ENCODE peak calls at places on chromosome 12, in four cellular contexts. A is NCI-H345; D is GM04504; M is CD8-positive, alpha-beta T cell. V is an unnamed sample.

GRCh38 chr12:82507656-82508055 is 149.3 kb downstream of the METTL25 start:
- DNase-seq in A (no peak), D (no peak), M (no peak), V (no peak)

GRCh38 chr12:50107416-50108268 is 3.8 kb downstream of the GPD1 start:
- DNase-seq in A (no peak), D (no peak), M (no peak), V (no peak)

GRCh38 chr12:95805864-95806669 is 15.5 kb upstream of the NTN4 start:
- DNase-seq in A (no peak), D (peak), M (no peak), V (no peak)

GRCh38 chr12:24252580-24252979 is 303.1 kb upstream of the SOX5 start:
- DNase-seq in A (no peak), D (no peak), M (no peak), V (no peak)

GRCh38 chr12:105156260-105156659 is 48.7 kb downstream of the WASHC4 start:
- DNase-seq in A (no peak), D (no peak), M (no peak), V (no peak)

GRCh38 chr12:3670083-3670620 is 82.8 kb downstream of the CRACR2A start:
- DNase-seq in A (no peak), D (no peak), M (no peak), V (no peak)

GRCh38 chr12:93746572-93747168 is 69.5 kb downstream of the CRADD start:
- DNase-seq in A (no peak), D (no peak), M (no peak), V (no peak)

GRCh38 chr12:124676725-124677462 is 109.5 kb upstream of the NCOR2 start:
- DNase-seq in A (no peak), D (no peak), M (no peak), V (no peak)

GRCh38 chr12:107732365-107732764 is 28.6 kb downstream of the PRDM4 start:
- DNase-seq in A (no peak), D (no peak), M (no peak), V (no peak)

GRCh38 chr12:50120521-50120920 is 8.5 kb downstream of the COX14 start:
- DNase-seq in A (no peak), D (no peak), M (no peak), V (no peak)

GRCh38 chr12:43766291-43766690 is 7.5 kb downstream of the IRAK4 start:
- DNase-seq in A (no peak), D (no peak), M (no peak), V (no peak)

GRCh38 chr12:52612431-52613290 is 5.7 kb downstream of the KRT73 start:
- DNase-seq in A (no peak), D (no peak), M (no peak), V (no peak)

GRCh38 chr12:11576104-11576503 is 73.4 kb upstream of the ETV6 start:
- DNase-seq in A (no peak), D (no peak), M (no peak), V (peak)

GRCh38 chr12:115000038-115000437 is 316.1 kb upstream of the TBX3 start:
- DNase-seq in A (no peak), D (no peak), M (no peak), V (no peak)

GRCh38 chr12:45388545-45388944 is 172.7 kb downstream of the ANO6 start:
- DNase-seq in A (no peak), D (peak), M (no peak), V (no peak)

GRCh38 chr12:3315201-3315661 is 175.8 kb upstream of the PRMT8 start:
- DNase-seq in A (peak), D (no peak), M (no peak), V (no peak)

GRCh38 chr12:77049767-77050353 is 15.5 kb downstream of the E2F7 start:
- DNase-seq in A (peak), D (peak), M (no peak), V (no peak)

GRCh38 chr12:52171950-52172512 is 19.8 kb downstream of the KRT80 start:
- DNase-seq in A (peak), D (no peak), M (no peak), V (no peak)

GRCh38 chr12:10716277-10716676 is 6.8 kb downstream of the YBX3 start:
- DNase-seq in A (no peak), D (no peak), M (no peak), V (no peak)

GRCh38 chr12:14841761-14842160 is 1.6 kb downstream of the ART4 start:
- DNase-seq in A (no peak), D (no peak), M (no peak), V (no peak)

GRCh38 chr12:13435535-13435934 is 239.0 kb downstream of the EMP1 start:
- DNase-seq in A (no peak), D (no peak), M (no peak), V (no peak)

GRCh38 chr12:49296034-49296835 is 1.3 kb downstream of the PRPH start:
- DNase-seq in A (peak), D (no peak), M (peak), V (peak)

GRCh38 chr12:462936-463705 is 3.4 kb downstream of the B4GALNT3 start:
- DNase-seq in A (peak), D (no peak), M (no peak), V (no peak)

GRCh38 chr12:115185529-115185928 is 501.6 kb upstream of the TBX3 start:
- DNase-seq in A (no peak), D (no peak), M (no peak), V (no peak)

GRCh38 chr12:104957388-104958008 is 592 bp downstream of the SLC41A2 start:
- DNase-seq in A (peak), D (no peak), M (no peak), V (no peak)

GRCh38 chr12:11580125-11580751 is 69.2 kb upstream of the ETV6 start:
- DNase-seq in A (no peak), D (peak), M (no peak), V (no peak)

GRCh38 chr12:91985002-91985767 is 160.5 kb downstream of the BTG1 start:
- DNase-seq in A (no peak), D (no peak), M (no peak), V (no peak)

GRCh38 chr12:26746315-26746714 is 86.7 kb downstream of the ITPR2 start:
- DNase-seq in A (no peak), D (peak), M (no peak), V (no peak)

GRCh38 chr12:4217091-4217490 is 56.5 kb upstream of the CCND2 start:
- DNase-seq in A (no peak), D (no peak), M (no peak), V (no peak)

GRCh38 chr12:49946086-49946485 is 4.5 kb upstream of the AQP2 start:
- DNase-seq in A (no peak), D (no peak), M (no peak), V (no peak)

GRCh38 chr12:117013726-117014125 is 85.5 kb downstream of the TESC start:
- DNase-seq in A (no peak), D (no peak), M (no peak), V (no peak)

GRCh38 chr12:63889721-63890509 is 45.4 kb downstream of the SRGAP1 start:
- DNase-seq in A (no peak), D (no peak), M (no peak), V (no peak)

GRCh38 chr12:6827437-6827894 is 741 bp upstream of the P3H3 start:
- DNase-seq in A (peak), D (no peak), M (no peak), V (peak)

GRCh38 chr12:112169086-112169872 is 43.9 kb downstream of the TRAFD1 start:
- DNase-seq in A (no peak), D (no peak), M (no peak), V (no peak)

GRCh38 chr12:128790653-128791373 is 32.9 kb downstream of the SLC15A4 start:
- DNase-seq in A (no peak), D (no peak), M (no peak), V (no peak)

GRCh38 chr12:29889737-29890136 is 106.0 kb upstream of the TMTC1 start:
- DNase-seq in A (peak), D (peak), M (no peak), V (no peak)

GRCh38 chr12:57757771-57758170 is 2.9 kb downstream of the MARCHF9 start:
- DNase-seq in A (no peak), D (no peak), M (no peak), V (no peak)

GRCh38 chr12:581746-582145 is 81.5 kb downstream of the NINJ2 start:
- DNase-seq in A (no peak), D (no peak), M (no peak), V (no peak)